ENCODE peak calls at places on chromosomes 16 and 17, in six cellular contexts. L is stomach, V is transverse colon, T is sigmoid colon, F is HepG2, G is H1. X is an unnamed sample.

GRCh38 chr17:43356450-43356849 is 42.3 kb upstream of the ARL4D start:
- DNase-seq in F (no peak), G (no peak), T (no peak), V (no peak), L (no peak), X (no peak)

GRCh38 chr16:49348408-49349176 is 25.0 kb upstream of the C16orf78 start:
- DNase-seq in G (no peak), F (no peak), V (no peak), T (no peak), L (no peak), X (no peak)

GRCh38 chr17:74190807-74191206 is 12.7 kb upstream of the RPL38 start:
- DNase-seq in V (no peak), F (peak), L (no peak), G (no peak), T (no peak), X (no peak)

GRCh38 chr17:72502940-72503341 is 382.1 kb downstream of the SOX9 start:
- DNase-seq in F (no peak), G (no peak), T (no peak), V (no peak), L (no peak), X (no peak)

GRCh38 chr16:21645261-21645721 is 7.1 kb downstream of the IGSF6 start:
- DNase-seq in G (no peak), L (no peak), V (no peak), T (no peak), F (no peak), X (no peak)

GRCh38 chr17:78458739-78459335 is 80.4 kb downstream of the PGS1 start:
- DNase-seq in F (no peak), V (no peak), T (no peak), G (no peak), L (no peak), X (no peak)

GRCh38 chr16:88784074-88784855 is 755 bp downstream of the PIEZO1 start:
- DNase-seq in V (peak), T (peak), F (peak), G (no peak), L (peak), X (no peak)

GRCh38 chr17:66002063-66002585 is 189.8 kb downstream of the CEP112 start:
- DNase-seq in V (no peak), G (no peak), T (no peak), F (no peak), L (no peak), X (no peak)

GRCh38 chr17:60501589-60501988 is 24.5 kb downstream of the APPBP2 start:
- DNase-seq in G (no peak), V (no peak), L (no peak), F (no peak), T (no peak), X (no peak)

GRCh38 chr17:66192378-66192687 is 400 bp upstream of the CEP112 start:
- DNase-seq in T (no peak), V (no peak), F (no peak), L (no peak), G (no peak), X (no peak)

GRCh38 chr16:49150341-49150740 is 131.3 kb downstream of the CBLN1 start:
- DNase-seq in L (no peak), G (no peak), T (no peak), F (no peak), V (no peak), X (peak)

GRCh38 chr17:77834170-77835115 is 124.1 kb upstream of the TNRC6C start:
- DNase-seq in V (peak), G (no peak), T (peak), L (peak), F (peak), X (no peak)

GRCh38 chr16:68503334-68503733 is 35.8 kb upstream of the ZFP90 start:
- DNase-seq in T (no peak), G (no peak), L (no peak), V (no peak), F (no peak), X (no peak)

GRCh38 chr17:35612924-35613521 is 25.9 kb downstream of the AP2B1 start:
- DNase-seq in V (peak), F (peak), T (no peak), G (no peak), L (peak), X (no peak)

GRCh38 chr17:9529033-9529748 is 46.4 kb downstream of the STX8 start:
- DNase-seq in T (no peak), L (no peak), F (peak), G (no peak), V (no peak), X (no peak)

GRCh38 chr17:66923881-66924280 is 40.6 kb upstream of the CACNG4 start:
- DNase-seq in F (peak), T (no peak), L (no peak), V (no peak), G (no peak), X (no peak)

GRCh38 chr17:57045868-57046671 is 39.0 kb upstream of the AKAP1 start:
- DNase-seq in T (peak), G (no peak), V (peak), F (no peak), L (peak), X (no peak)

DNA sequence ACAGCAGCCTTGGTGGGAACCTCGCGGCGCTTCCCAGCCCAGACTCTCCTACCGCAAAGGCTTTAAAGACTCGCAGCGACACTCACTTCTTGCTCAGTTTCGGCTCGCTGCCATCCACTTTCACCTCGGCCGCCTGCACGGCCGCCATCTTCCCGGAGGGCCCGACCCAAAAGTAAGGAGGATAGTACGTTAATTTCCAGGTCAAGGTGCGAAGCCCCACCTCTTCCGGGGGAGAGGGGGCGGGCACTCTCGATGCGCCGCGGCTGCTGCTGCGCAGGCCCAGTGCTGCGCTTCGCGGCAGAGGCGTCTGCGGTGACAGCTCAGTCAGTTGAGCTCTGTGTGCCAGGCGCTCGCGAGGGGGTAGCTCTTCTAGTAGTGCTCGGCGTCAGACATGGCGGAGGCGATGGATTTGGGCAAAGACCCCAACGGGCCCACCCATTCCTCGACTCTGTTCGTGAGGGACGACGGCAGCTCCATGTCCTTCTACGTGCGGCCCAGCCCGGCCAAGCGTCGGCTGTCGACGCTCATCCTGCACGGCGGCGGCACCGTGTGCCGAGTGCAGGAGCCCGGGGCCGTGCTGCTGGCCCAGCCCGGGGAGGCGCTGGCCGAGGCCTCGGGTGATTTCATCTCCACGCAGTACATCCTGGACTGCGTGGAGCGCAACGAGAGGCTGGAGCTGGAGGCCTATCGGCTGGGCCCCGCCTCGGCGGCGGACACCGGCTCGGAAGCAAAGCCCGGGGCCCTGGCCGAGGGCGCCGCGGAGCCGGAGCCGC is at the start of the genes KARS1 and TERF2IP:
- DNase-seq in G (peak), V (peak), T (peak), L (peak), F (peak), X (peak)
- TF ChIP-seq EP300 in G (no peak), V (no peak), T (no peak), L (no peak), F (no peak), X (no peak)

GRCh38 chr16:11914759-11915643 is 755 bp downstream of the GSPT1 start:
- DNase-seq in F (no peak), V (peak), L (peak), G (no peak), T (peak), X (no peak)

GRCh38 chr16:11916524-11917285 is 949 bp upstream of the GSPT1 start:
- DNase-seq in L (peak), T (no peak), G (no peak), F (peak), V (peak), X (no peak)

GRCh38 chr16:11914210-11914758 is 1.5 kb downstream of the GSPT1 start:
- DNase-seq in L (no peak), G (no peak), F (no peak), V (no peak), T (no peak), X (no peak)

GRCh38 chr16:11915644-11916523 is at the start of gene GSPT1:
- DNase-seq in L (peak), T (peak), V (peak), G (peak), F (peak), X (peak)

DNA sequence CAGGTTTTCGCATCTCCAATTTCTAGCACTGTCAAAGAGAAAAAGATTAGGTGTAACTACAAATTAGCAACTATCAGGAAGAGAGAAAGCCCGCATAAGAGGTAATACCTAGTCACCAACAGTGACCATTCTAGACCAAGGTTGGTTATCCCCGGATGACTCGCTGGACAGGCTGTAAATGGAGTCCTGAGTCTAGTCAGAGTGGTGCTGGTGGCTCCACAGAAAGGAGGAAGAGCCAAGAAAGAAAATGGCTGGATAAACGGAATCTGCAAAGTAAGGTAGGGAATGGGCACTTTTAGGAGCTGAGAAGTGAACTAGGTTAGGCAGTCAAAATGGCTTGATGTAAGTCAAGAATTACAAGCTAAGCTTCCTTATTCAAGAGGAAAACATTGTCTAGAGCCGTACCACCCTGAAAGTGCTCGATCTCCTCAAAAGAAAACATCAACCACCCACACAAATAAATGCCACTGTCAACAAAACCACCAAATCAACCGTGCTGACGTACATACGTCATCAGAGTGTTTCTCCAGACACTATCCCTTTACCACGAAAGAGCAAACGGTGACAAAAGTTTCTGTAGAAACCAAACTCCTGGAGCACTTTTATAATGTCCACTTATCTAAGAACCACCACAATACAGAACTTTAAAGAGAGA is 2.2 kb downstream of the GSPT1 start:
- DNase-seq in T (no peak), F (no peak), L (no peak), G (no peak), V (no peak), X (no peak)
- TF ChIP-seq POLR2AphosphoS5 in T (no peak), F (no peak), L (no peak), G (no peak), V (no peak), X (no peak)

GRCh38 chr16:57379579-57379978 is 7.3 kb downstream of the CX3CL1 start:
- DNase-seq in L (no peak), T (no peak), F (no peak), G (no peak), V (no peak), X (no peak)

GRCh38 chr16:57381791-57382534 is 9.7 kb downstream of the CX3CL1 start:
- DNase-seq in T (no peak), F (no peak), G (no peak), V (no peak), L (no peak), X (no peak)

GRCh38 chr16:57382535-57383275 is 10.4 kb downstream of the CX3CL1 start:
- DNase-seq in L (no peak), V (no peak), T (no peak), F (no peak), G (no peak), X (no peak)

GRCh38 chr16:57383276-57384247 is 11.3 kb downstream of the CX3CL1 start:
- DNase-seq in G (no peak), T (no peak), L (no peak), F (peak), V (no peak), X (no peak)

DNA sequence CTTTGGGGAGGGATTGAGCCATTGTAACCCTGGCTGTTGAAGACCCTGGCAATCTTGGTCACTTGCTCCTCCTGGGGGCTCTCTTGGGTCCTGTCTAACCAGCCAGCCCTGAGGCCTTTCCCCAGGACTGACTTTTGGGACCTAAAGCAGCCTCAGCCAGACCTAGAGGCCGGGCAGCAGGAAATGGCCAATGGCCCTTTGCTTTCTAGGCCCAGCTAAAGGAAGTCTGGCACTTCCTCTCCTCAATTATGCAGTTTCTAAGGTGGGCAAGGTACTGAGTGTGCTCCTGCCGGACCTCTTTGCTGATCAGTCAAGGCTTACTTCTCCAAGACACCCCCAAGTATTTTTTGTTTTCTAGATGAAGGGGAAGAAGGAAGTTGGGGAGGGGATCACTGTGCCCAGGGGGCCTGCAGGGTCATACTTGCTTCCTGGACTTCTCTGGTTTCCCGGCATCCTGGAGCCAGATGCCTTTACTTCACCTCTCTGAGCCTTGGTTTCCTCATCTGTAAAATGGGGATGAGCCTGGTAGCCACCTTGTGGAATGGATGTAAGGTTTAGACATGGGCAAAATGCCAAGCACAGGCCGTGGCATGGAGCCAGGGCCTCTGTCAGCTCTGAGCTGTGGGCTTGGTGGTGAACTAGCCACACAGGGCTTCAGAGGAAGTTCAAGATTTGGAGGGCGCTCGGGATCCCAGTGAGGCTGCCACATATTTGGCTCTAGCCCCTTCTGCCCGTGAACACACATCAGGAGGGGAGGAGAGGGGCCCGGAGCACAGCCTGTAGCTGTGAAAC is 8.6 kb downstream of the CX3CL1 start:
- DNase-seq in T (no peak), V (no peak), F (no peak), L (no peak), G (no peak), X (no peak)
- TF ChIP-seq EP300 in T (no peak), V (no peak), F (no peak), L (no peak), G (no peak), X (no peak)

DNA sequence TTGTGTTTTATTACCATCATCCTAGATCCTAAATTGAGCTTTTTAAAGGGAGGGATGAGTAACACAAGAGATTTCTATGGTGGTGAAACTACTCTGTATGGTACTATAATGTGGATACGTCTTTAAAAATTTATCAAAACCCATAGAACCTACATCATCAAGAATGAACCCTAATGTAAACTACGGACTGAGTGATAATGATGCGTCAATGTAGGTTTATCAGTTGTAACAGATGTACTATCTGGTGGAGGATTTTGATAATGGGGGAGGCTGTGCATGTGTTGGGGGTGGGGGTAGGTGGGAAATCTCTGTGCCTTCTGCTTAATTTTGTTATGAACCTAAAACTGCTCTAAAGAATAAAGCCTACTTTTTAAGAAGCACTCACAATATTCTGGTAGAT is 724.1 kb upstream of the SOX9 start:
- DNase-seq in L (no peak), F (no peak), V (no peak), G (no peak), T (no peak), X (no peak)
- TF ChIP-seq POLR2AphosphoS5 in L (no peak), F (no peak), V (no peak), G (no peak), T (no peak), X (no peak)

GRCh38 chr16:2603165-2604015 is 65.6 kb downstream of the PDPK1 start:
- DNase-seq in V (peak), F (peak), L (peak), T (peak), G (peak), X (peak)
- TF ChIP-seq EP300 in V (no peak), F (no peak), L (no peak), T (peak), G (peak), X (no peak)

GRCh38 chr17:79835470-79835899 is 3.8 kb downstream of the CBX4 start:
- DNase-seq in L (no peak), T (no peak), F (no peak), G (no peak), V (no peak), X (no peak)

GRCh38 chr17:79833110-79833450 is 6.2 kb downstream of the CBX4 start:
- DNase-seq in L (no peak), V (no peak), T (no peak), F (no peak), G (no peak), X (no peak)

GRCh38 chr17:79832211-79833109 is 6.8 kb downstream of the CBX4 start:
- DNase-seq in F (peak), L (peak), V (no peak), T (peak), G (no peak), X (no peak)

GRCh38 chr17:79834575-79835469 is 4.4 kb downstream of the CBX4 start:
- DNase-seq in F (no peak), L (no peak), G (no peak), V (no peak), T (no peak), X (no peak)

DNA sequence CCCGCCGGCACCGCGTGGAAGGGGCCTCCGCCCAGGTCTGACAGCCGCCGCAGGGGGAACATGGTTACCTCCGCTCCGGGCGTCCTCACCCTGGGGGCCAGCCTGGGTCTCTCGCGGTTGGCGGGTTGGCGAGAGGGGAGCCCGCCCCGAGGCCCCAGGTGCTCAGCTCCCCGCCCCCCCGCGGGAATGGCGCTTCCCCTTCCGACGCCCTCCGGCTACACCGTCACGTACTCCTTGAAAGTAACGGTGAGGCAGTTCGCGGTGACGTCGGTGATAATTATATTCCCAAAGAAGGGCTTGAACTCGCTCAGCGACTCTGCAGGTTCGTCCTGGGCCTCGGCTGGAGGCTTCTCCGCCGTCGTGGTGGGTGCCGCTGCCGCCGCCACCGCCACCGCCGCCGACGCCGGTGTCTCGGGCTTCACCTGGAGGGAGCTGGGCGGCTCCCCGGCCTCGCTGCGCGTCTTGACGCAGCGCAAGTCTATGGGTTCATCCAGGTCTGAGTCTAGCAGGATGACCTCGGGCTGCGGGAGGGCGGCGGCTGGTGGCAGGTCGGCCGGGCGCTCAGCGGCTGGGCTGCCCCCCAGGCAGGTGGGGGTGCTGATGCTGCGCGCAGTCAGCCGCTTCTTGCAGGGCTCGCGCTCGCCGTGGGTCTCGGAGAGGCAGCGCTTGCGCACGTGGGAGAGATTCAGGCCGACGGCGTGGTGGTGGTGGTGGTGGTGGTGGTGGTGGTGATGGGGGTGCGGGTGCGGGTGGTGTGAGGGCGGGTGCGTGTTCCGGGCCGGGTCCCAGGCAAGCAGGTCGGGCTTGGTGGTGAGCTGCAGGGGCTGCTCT is 5.3 kb downstream of the CBX4 start:
- DNase-seq in T (no peak), L (no peak), F (no peak), G (no peak), V (no peak), X (no peak)
- TF ChIP-seq POLR2AphosphoS5 in T (no peak), L (no peak), F (no peak), G (no peak), V (no peak), X (no peak)

DNA sequence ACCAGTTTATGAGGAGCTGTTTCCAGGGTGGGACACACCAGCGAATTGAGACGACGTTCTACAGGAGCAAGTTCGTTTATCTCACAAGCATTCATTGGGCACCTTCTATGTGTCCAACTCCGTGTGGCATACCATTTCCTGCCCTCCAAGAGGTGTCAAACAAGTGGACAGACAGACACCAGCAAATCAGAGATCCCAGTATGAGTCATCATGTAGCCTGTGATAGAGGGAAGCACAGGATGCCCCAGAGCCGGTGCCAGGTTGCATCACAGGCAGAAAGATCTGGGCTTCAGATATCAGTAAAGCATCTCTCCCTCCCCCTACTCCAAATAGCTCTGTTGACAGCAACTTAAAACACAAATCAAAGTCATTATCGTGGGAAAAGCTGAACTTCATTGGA is 31.8 kb upstream of the MAF start:
- DNase-seq in T (no peak), F (no peak), V (no peak), L (no peak), G (no peak), X (no peak)
- TF ChIP-seq EP300 in T (no peak), F (no peak), V (no peak), L (no peak), G (no peak), X (no peak)

X was measured in esophagus muscularis mucosa.